ENCODE peak calls at places on chromosomes 3 and 15, in four cellular contexts. S is T follicular helper cell, T is T-helper 1 cell, O is neuronal stem cell. G is an unnamed sample.

GRCh38 chr15:94780108-94780507 is 548.7 kb downstream of the MCTP2 start:
- DNase-seq in S (no peak), T (no peak), O (no peak), G (no peak)

GRCh38 chr3:78070188-78070587 is 1030.3 kb downstream of the ROBO2 start:
- DNase-seq in S (no peak), T (no peak), O (no peak), G (no peak)

GRCh38 chr15:85941186-85941855 is 138.3 kb upstream of the AGBL1 start:
- DNase-seq in S (no peak), T (no peak), O (no peak), G (no peak)

GRCh38 chr3:179473565-179473964 is 22.3 kb upstream of the GNB4 start:
- DNase-seq in S (no peak), T (no peak), O (no peak), G (no peak)

GRCh38 chr3:170815340-170815739 is 54.7 kb downstream of the RPL22L1 start:
- DNase-seq in S (no peak), T (no peak), O (no peak), G (no peak)

GRCh38 chr15:40046721-40047412 is 7.9 kb upstream of the SRP14 start:
- DNase-seq in S (no peak), T (no peak), O (no peak), G (no peak)

GRCh38 chr15:56532766-56533455 is 68.0 kb upstream of the MNS1 start:
- DNase-seq in S (no peak), T (no peak), O (no peak), G (no peak)

GRCh38 chr3:71304684-71305083 is 278.8 kb downstream of the FOXP1 start:
- DNase-seq in S (no peak), T (no peak), O (no peak), G (no peak)

GRCh38 chr3:114411811-114412803 is 118.3 kb downstream of the TIGIT start:
- DNase-seq in S (no peak), T (no peak), O (no peak), G (no peak)

GRCh38 chr3:183278479-183279088 is 25.5 kb downstream of the B3GNT5 start:
- DNase-seq in S (no peak), T (no peak), O (no peak), G (no peak)

GRCh38 chr3:32238027-32238815 is at the start of gene CMTM8:
- DNase-seq in S (peak; percentile 62), T (peak; percentile 46), O (peak; percentile 60), G (peak; percentile 43)

GRCh38 chr3:107206141-107206540 is 171.1 kb upstream of the CCDC54 start:
- DNase-seq in S (no peak), T (no peak), O (peak; percentile 23), G (no peak)

GRCh38 chr15:48556159-48556897 is 89.2 kb downstream of the FBN1 start:
- DNase-seq in S (no peak), T (no peak), O (no peak), G (no peak)

GRCh38 chr15:87841426-87841998 is 415.0 kb downstream of the NTRK3 start:
- DNase-seq in S (no peak), T (no peak), O (no peak), G (no peak)

GRCh38 chr3:169562988-169563774 is 100.3 kb downstream of the MECOM start:
- DNase-seq in S (no peak), T (no peak), O (no peak), G (no peak)

GRCh38 chr3:22236490-22237271 is 485.7 kb upstream of the ZNF385D start:
- DNase-seq in S (no peak), T (no peak), O (no peak), G (no peak)

GRCh38 chr3:5071061-5071460 is 51.0 kb upstream of the ARL8B start:
- DNase-seq in S (no peak), T (no peak), O (no peak), G (peak; percentile 7)

GRCh38 chr3:149968216-149968615 is 2.5 kb downstream of the PFN2 start:
- DNase-seq in S (no peak), T (no peak), O (no peak), G (no peak)

GRCh38 chr3:194046995-194047681 is 88.8 kb upstream of the HES1 start:
- DNase-seq in S (no peak), T (no peak), O (no peak), G (no peak)

GRCh38 chr3:119579366-119580147 is at the start of gene ADPRH:
- DNase-seq in S (peak; percentile 3), T (no peak), O (peak; percentile 68), G (peak; percentile 34)

GRCh38 chr3:133077688-133078087 is 39.5 kb downstream of the TMEM108 start:
- DNase-seq in S (no peak), T (no peak), O (no peak), G (no peak)

GRCh38 chr3:13615019-13615528 is 66.1 kb downstream of the FBLN2 start:
- DNase-seq in S (no peak), T (no peak), O (no peak), G (no peak)

GRCh38 chr15:29570121-29570930 is 251.9 kb downstream of the TJP1 start:
- DNase-seq in S (no peak), T (no peak), O (peak; percentile 41), G (no peak)

G was measured in T-helper 2 cell.